ENCODE peak calls at places on chromosomes 2 and 18, in ten cellular contexts. F, R, L, P, K, G, C, H, T and W are unnamed samples.

GRCh38 chr2:12718662-12719399 is 2.1 kb downstream of the TRIB2 start:
- DNase-seq in K (no peak), C (no peak), L (peak; percentile 16), R (peak; percentile 38), G (no peak), H (peak; percentile 30), F (no peak), P (no peak), T (peak; percentile 21), W (no peak)

GRCh38 chr2:239182981-239183791 is 217.6 kb downstream of the HDAC4 start:
- DNase-seq in F (no peak), T (no peak), G (no peak), K (no peak), L (no peak), C (no peak), H (no peak), P (no peak), R (no peak), W (no peak)

GRCh38 chr2:239695728-239696240 is 295.0 kb upstream of the HDAC4 start:
- DNase-seq in R (no peak), K (no peak), H (no peak), P (no peak), F (no peak), L (no peak), C (no peak), G (no peak), T (no peak), W (no peak)

GRCh38 chr2:158489366-158490112 is 32.8 kb downstream of the PKP4 start:
- DNase-seq in L (no peak), K (no peak), R (no peak), F (no peak), H (no peak), P (no peak), G (no peak), C (no peak), T (no peak), W (no peak)

GRCh38 chr18:79902075-79902474 is 49.4 kb downstream of the SLC66A2 start:
- DNase-seq in L (no peak), H (no peak), F (no peak), T (no peak), K (no peak), G (no peak), R (no peak), P (no peak), C (no peak), W (no peak)

GRCh38 chr2:156385242-156385641 is 50.9 kb upstream of the GPD2 start:
- DNase-seq in C (no peak), G (no peak), H (no peak), L (no peak), K (no peak), R (peak; percentile 36), F (no peak), P (no peak), T (no peak), W (no peak)

GRCh38 chr2:30512243-30512866 is 65.3 kb downstream of the LCLAT1 start:
- DNase-seq in F (no peak), T (no peak), K (no peak), P (no peak), H (no peak), C (no peak), G (no peak), R (no peak), L (no peak), W (no peak)

GRCh38 chr2:71702071-71702970 is 249.0 kb downstream of the DYSF start:
- DNase-seq in H (no peak), T (no peak), G (no peak), C (no peak), P (no peak), K (no peak), L (no peak), F (no peak), R (no peak), W (no peak)

GRCh38 chr2:66541646-66542045 is 106.7 kb downstream of the MEIS1 start:
- DNase-seq in L (no peak), H (no peak), K (no peak), G (no peak), C (no peak), T (no peak), F (no peak), R (no peak), P (no peak), W (no peak)

GRCh38 chr2:3001595-3002184 is 375.9 kb downstream of the EIPR1 start:
- DNase-seq in H (no peak), P (no peak), F (no peak), R (no peak), K (no peak), L (peak; percentile 47), C (peak; percentile 7), T (no peak), G (no peak), W (no peak)

GRCh38 chr18:27785815-27786537 is 391.0 kb downstream of the CDH2 start:
- DNase-seq in R (no peak), C (no peak), K (peak; percentile 93), F (no peak), G (no peak), P (no peak), T (no peak), L (no peak), H (no peak), W (no peak)

GRCh38 chr2:30255026-30255425 is 23.7 kb downstream of the LBH start:
- DNase-seq in T (no peak), P (no peak), C (no peak), G (no peak), R (no peak), H (no peak), F (no peak), K (no peak), L (no peak), W (no peak)

GRCh38 chr2:110883401-110883800 is 151.0 kb downstream of the ACOXL start:
- DNase-seq in R (no peak), C (no peak), K (no peak), F (no peak), P (no peak), H (no peak), L (no peak), T (no peak), G (no peak), W (no peak)

GRCh38 chr2:138979131-138979530 is 198.9 kb upstream of the NXPH2 start:
- DNase-seq in G (no peak), P (no peak), K (no peak), C (no peak), H (no peak), T (no peak), R (no peak), F (no peak), L (no peak), W (no peak)

GRCh38 chr2:96916156-96917007 is 46.5 kb upstream of the SEMA4C start:
- DNase-seq in C (no peak), L (peak; percentile 41), R (no peak), G (no peak), T (no peak), P (no peak), H (no peak), F (no peak), K (peak; percentile 62), W (peak; percentile 72)

GRCh38 chr2:109374548-109375130 is 239.1 kb downstream of the SEPTIN10 start:
- DNase-seq in L (no peak), G (peak; percentile 16), K (no peak), C (no peak), P (no peak), F (no peak), R (no peak), T (no peak), H (no peak), W (no peak)

GRCh38 chr2:190490502-190490901 is 44.0 kb downstream of the NEMP2 start:
- DNase-seq in C (no peak), G (no peak), P (no peak), R (no peak), F (no peak), T (no peak), H (no peak), L (no peak), K (no peak), W (no peak)

GRCh38 chr2:147998203-147998602 is 22.3 kb downstream of the ORC4 start:
- DNase-seq in T (no peak), F (no peak), K (no peak), P (no peak), L (no peak), H (no peak), R (no peak), C (no peak), G (no peak), W (no peak)

GRCh38 chr2:127102464-127103242 is 4.3 kb downstream of the BIN1 start:
- DNase-seq in H (no peak), R (no peak), P (no peak), L (no peak), F (no peak), G (no peak), K (no peak), C (no peak), T (no peak), W (no peak)